ENCODE peak calls at places on chromosomes 7 and 10, in seven cellular contexts. One of them, this sample, is unnamed.

GRCh38 chr10:94005050-94005449 is 11.3 kb downstream of the PLCE1 start:
- DNase-seq in cardiac muscle cell: no peak
- DNase-seq in IMR-90: peak; percentile 81
- DNase-seq in A549: no peak
- DNase-seq in pancreas: no peak
- DNase-seq in fibroblast of mammary gland: peak; percentile 41
- DNase-seq in right atrium auricular region: no peak
- DNase-seq in this sample: no peak

GRCh38 chr10:31146496-31147219 is 115.0 kb upstream of the ZNF438 start:
- DNase-seq in A549: peak; percentile 59
- DNase-seq in fibroblast of mammary gland: peak; percentile 84
- DNase-seq in pancreas: peak; percentile 21
- DNase-seq in cardiac muscle cell: peak; percentile 46
- DNase-seq in IMR-90: peak; percentile 86
- DNase-seq in right atrium auricular region: peak; percentile 57
- DNase-seq in this sample: peak; percentile 73

GRCh38 chr10:132610071-132610701 is 72.6 kb downstream of the INPP5A start:
- DNase-seq in right atrium auricular region: no peak
- DNase-seq in A549: no peak
- DNase-seq in pancreas: no peak
- DNase-seq in IMR-90: no peak
- DNase-seq in fibroblast of mammary gland: no peak
- DNase-seq in cardiac muscle cell: no peak
- DNase-seq in this sample: no peak

GRCh38 chr7:44382459-44383300 is 57.3 kb upstream of the CAMK2B start:
- DNase-seq in IMR-90: peak; percentile 43
- DNase-seq in cardiac muscle cell: peak; percentile 19
- DNase-seq in fibroblast of mammary gland: peak; percentile 44
- DNase-seq in A549: no peak
- DNase-seq in pancreas: no peak
- DNase-seq in right atrium auricular region: peak; percentile 58
- DNase-seq in this sample: no peak

GRCh38 chr10:74432841-74433594 is 282.0 kb downstream of the ADK start:
- DNase-seq in fibroblast of mammary gland: peak; percentile 27
- DNase-seq in right atrium auricular region: no peak
- DNase-seq in pancreas: no peak
- DNase-seq in IMR-90: peak; percentile 70
- DNase-seq in cardiac muscle cell: peak; percentile 25
- DNase-seq in A549: peak; percentile 18
- DNase-seq in this sample: no peak

GRCh38 chr10:80522756-80523363 is 14.8 kb upstream of the SH2D4B start:
- DNase-seq in IMR-90: no peak
- DNase-seq in right atrium auricular region: no peak
- DNase-seq in pancreas: no peak
- DNase-seq in A549: no peak
- DNase-seq in fibroblast of mammary gland: no peak
- DNase-seq in cardiac muscle cell: no peak
- DNase-seq in this sample: no peak

GRCh38 chr7:81143856-81144255 is 225.0 kb upstream of the SEMA3C start:
- DNase-seq in fibroblast of mammary gland: no peak
- DNase-seq in cardiac muscle cell: no peak
- DNase-seq in A549: no peak
- DNase-seq in pancreas: no peak
- DNase-seq in IMR-90: no peak
- DNase-seq in right atrium auricular region: no peak
- DNase-seq in this sample: no peak

GRCh38 chr10:103067951-103068350 is 125.1 kb downstream of the NT5C2 start:
- DNase-seq in pancreas: no peak
- DNase-seq in fibroblast of mammary gland: peak; percentile 56
- DNase-seq in A549: peak; percentile 28
- DNase-seq in right atrium auricular region: no peak
- DNase-seq in cardiac muscle cell: no peak
- DNase-seq in IMR-90: peak; percentile 52
- DNase-seq in this sample: no peak

GRCh38 chr10:54622017-54622416 is 179.0 kb downstream of the PCDH15 start:
- DNase-seq in cardiac muscle cell: no peak
- DNase-seq in pancreas: no peak
- DNase-seq in IMR-90: no peak
- DNase-seq in fibroblast of mammary gland: no peak
- DNase-seq in right atrium auricular region: no peak
- DNase-seq in A549: no peak
- DNase-seq in this sample: no peak

GRCh38 chr7:129212596-129212995 is 12.2 kb upstream of the AHCYL2 start:
- DNase-seq in cardiac muscle cell: no peak
- DNase-seq in fibroblast of mammary gland: no peak
- DNase-seq in A549: no peak
- DNase-seq in right atrium auricular region: no peak
- DNase-seq in IMR-90: no peak
- DNase-seq in pancreas: no peak
- DNase-seq in this sample: no peak

GRCh38 chr10:7084255-7085005 is 326.4 kb downstream of the SFMBT2 start:
- DNase-seq in pancreas: no peak
- DNase-seq in fibroblast of mammary gland: no peak
- DNase-seq in A549: no peak
- DNase-seq in IMR-90: peak; percentile 33
- DNase-seq in cardiac muscle cell: peak; percentile 33
- DNase-seq in right atrium auricular region: no peak
- DNase-seq in this sample: no peak

GRCh38 chr7:832292-832967 is at the start of gene SUN1:
- DNase-seq in fibroblast of mammary gland: peak; percentile 86
- DNase-seq in pancreas: no peak
- DNase-seq in cardiac muscle cell: peak; percentile 49
- DNase-seq in IMR-90: peak; percentile 88
- DNase-seq in right atrium auricular region: no peak
- DNase-seq in A549: peak; percentile 71
- DNase-seq in this sample: peak; percentile 86

GRCh38 chr10:61825617-61826016 is 75.9 kb upstream of the ARID5B start:
- DNase-seq in fibroblast of mammary gland: no peak
- DNase-seq in IMR-90: no peak
- DNase-seq in pancreas: no peak
- DNase-seq in A549: peak; percentile 7
- DNase-seq in right atrium auricular region: no peak
- DNase-seq in cardiac muscle cell: no peak
- DNase-seq in this sample: no peak

GRCh38 chr10:116636976-116637375 is 16.2 kb downstream of the PNLIPRP2 start:
- DNase-seq in pancreas: no peak
- DNase-seq in right atrium auricular region: no peak
- DNase-seq in A549: no peak
- DNase-seq in IMR-90: no peak
- DNase-seq in cardiac muscle cell: no peak
- DNase-seq in fibroblast of mammary gland: no peak
- DNase-seq in this sample: no peak

GRCh38 chr7:97013025-97013424 is 7.7 kb downstream of the DLX6 start:
- DNase-seq in A549: no peak
- DNase-seq in IMR-90: no peak
- DNase-seq in pancreas: no peak
- DNase-seq in fibroblast of mammary gland: no peak
- DNase-seq in cardiac muscle cell: no peak
- DNase-seq in right atrium auricular region: no peak
- DNase-seq in this sample: no peak

GRCh38 chr10:88156341-88156740 is 292.9 kb downstream of the PTEN start:
- DNase-seq in right atrium auricular region: no peak
- DNase-seq in cardiac muscle cell: no peak
- DNase-seq in IMR-90: peak; percentile 92
- DNase-seq in A549: no peak
- DNase-seq in fibroblast of mammary gland: peak; percentile 91
- DNase-seq in pancreas: no peak
- DNase-seq in this sample: peak; percentile 74

GRCh38 chr7:130393799-130394411 is 13.6 kb downstream of the CPA1 start:
- DNase-seq in fibroblast of mammary gland: no peak
- DNase-seq in IMR-90: no peak
- DNase-seq in pancreas: no peak
- DNase-seq in cardiac muscle cell: no peak
- DNase-seq in A549: no peak
- DNase-seq in right atrium auricular region: peak; percentile 28
- DNase-seq in this sample: no peak

GRCh38 chr7:2476298-2476697 is at the start of gene GRIFIN:
- DNase-seq in pancreas: no peak
- DNase-seq in A549: no peak
- DNase-seq in cardiac muscle cell: no peak
- DNase-seq in fibroblast of mammary gland: no peak
- DNase-seq in IMR-90: no peak
- DNase-seq in right atrium auricular region: no peak
- DNase-seq in this sample: no peak

GRCh38 chr7:21550821-21551531 is 8.1 kb downstream of the DNAH11 start:
- DNase-seq in right atrium auricular region: no peak
- DNase-seq in fibroblast of mammary gland: no peak
- DNase-seq in pancreas: no peak
- DNase-seq in A549: peak; percentile 16
- DNase-seq in IMR-90: no peak
- DNase-seq in cardiac muscle cell: no peak
- DNase-seq in this sample: no peak

DNA sequence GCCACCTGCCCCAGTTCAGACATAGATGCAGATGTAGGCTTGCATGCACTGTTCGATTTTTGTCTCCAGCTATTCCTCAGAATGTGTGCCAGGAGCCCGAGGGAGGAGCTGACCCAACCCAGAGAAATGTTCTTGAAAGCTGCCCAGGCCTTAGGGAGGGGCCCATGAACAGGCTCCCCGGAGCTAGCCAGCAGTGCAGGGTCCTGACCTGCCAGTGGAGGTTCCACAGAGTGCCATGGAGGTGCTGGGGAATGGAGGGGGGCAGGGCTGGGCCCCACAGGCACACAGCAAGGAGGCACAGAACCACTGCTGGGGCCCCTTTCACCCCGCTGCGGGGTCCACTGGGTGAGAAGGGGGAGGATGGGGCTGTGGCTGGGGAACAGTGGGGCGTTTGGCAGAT is 29.6 kb upstream of the SFRP5 start:
- DNase-seq in fibroblast of mammary gland: no peak
- DNase-seq in cardiac muscle cell: no peak
- DNase-seq in pancreas: no peak
- DNase-seq in right atrium auricular region: no peak
- DNase-seq in A549: no peak
- DNase-seq in IMR-90: no peak
- DNase-seq in this sample: no peak
- TF ChIP-seq CTCF in fibroblast of mammary gland: no peak
- TF ChIP-seq CTCF in cardiac muscle cell: no peak
- TF ChIP-seq CTCF in pancreas: no peak
- TF ChIP-seq CTCF in right atrium auricular region: no peak
- TF ChIP-seq CTCF in A549: no peak
- TF ChIP-seq CTCF in IMR-90: no peak
- TF ChIP-seq CTCF in this sample: no peak

DNA sequence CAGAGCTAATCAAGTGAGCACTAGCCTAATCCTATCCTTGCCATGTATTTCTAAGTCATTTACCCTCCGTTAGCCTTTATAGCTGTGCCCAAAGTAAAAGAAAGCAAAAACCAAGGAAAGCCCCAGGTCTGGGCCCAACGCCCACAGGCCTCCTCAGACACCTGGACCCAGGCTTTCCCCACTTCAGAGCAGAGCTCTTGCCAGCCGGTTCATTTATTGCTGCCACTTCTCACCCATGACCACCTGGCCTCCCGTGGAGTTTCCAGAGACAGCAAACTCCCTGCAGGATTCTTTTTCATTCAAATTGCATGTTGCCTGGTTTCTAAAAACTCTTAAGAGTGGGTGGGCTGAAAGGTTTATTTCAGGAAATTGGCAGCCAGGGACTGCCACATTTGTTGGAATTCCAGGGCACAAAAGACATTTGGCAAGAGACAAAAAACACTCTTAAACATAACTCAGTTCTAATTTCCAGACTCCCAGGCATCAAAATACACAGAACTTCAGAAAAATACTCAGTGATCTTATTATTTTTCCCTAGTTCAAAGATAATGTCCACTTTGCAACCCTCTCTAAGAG is 4.7 kb downstream of the VOPP1 start:
- DNase-seq in A549: no peak
- DNase-seq in IMR-90: no peak
- DNase-seq in fibroblast of mammary gland: no peak
- DNase-seq in right atrium auricular region: no peak
- DNase-seq in pancreas: no peak
- DNase-seq in cardiac muscle cell: no peak
- DNase-seq in this sample: no peak
- H3K4me3 ChIP-seq in A549: no peak overlapping the region
- H3K4me3 ChIP-seq in IMR-90: no peak overlapping the region
- H3K4me3 ChIP-seq in fibroblast of mammary gland: no peak overlapping the region
- H3K4me3 ChIP-seq in right atrium auricular region: no peak overlapping the region
- H3K4me3 ChIP-seq in pancreas: no peak overlapping the region
- H3K4me3 ChIP-seq in cardiac muscle cell: no peak overlapping the region
- H3K4me3 ChIP-seq in this sample: no peak overlapping the region

GRCh38 chr7:114930829-114931655 is 9.1 kb downstream of the MDFIC start:
- DNase-seq in A549: no peak
- DNase-seq in right atrium auricular region: no peak
- DNase-seq in IMR-90: peak; percentile 62
- DNase-seq in cardiac muscle cell: no peak
- DNase-seq in fibroblast of mammary gland: peak; percentile 79
- DNase-seq in pancreas: no peak
- DNase-seq in this sample: peak; percentile 53
- TF ChIP-seq CTCF in A549: no peak
- TF ChIP-seq CTCF in right atrium auricular region: no peak
- TF ChIP-seq CTCF in IMR-90: no peak
- TF ChIP-seq CTCF in cardiac muscle cell: no peak
- TF ChIP-seq CTCF in fibroblast of mammary gland: no peak
- TF ChIP-seq CTCF in pancreas: no peak
- TF ChIP-seq CTCF in this sample: no peak

DNA sequence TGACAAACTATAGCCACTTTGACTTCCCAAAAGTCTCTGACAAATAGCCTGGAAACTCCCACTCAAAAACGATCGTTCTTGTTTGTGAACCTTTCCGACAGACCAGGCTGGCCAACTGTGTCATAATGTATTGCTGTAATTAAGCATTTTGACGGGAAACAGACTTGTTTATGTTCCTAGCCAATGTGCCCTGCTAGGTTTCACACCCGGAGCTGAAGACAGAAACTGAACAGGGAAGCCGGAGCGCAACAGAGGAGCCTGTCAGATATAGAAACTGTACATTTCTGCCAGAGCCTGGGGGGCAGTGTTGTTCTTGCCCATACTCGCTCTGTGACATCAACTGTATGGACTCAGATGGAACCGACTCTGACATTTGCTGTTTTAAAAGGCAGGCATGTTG is 55.3 kb upstream of the C7orf33 start:
- DNase-seq in IMR-90: no peak
- DNase-seq in pancreas: no peak
- DNase-seq in A549: peak; percentile 11
- DNase-seq in right atrium auricular region: no peak
- DNase-seq in fibroblast of mammary gland: peak; percentile 7
- DNase-seq in cardiac muscle cell: peak; percentile 29
- DNase-seq in this sample: no peak
- H3K4me3 ChIP-seq in IMR-90: no peak overlapping the region
- H3K4me3 ChIP-seq in pancreas: no peak overlapping the region
- H3K4me3 ChIP-seq in A549: no peak overlapping the region
- H3K4me3 ChIP-seq in right atrium auricular region: no peak overlapping the region
- H3K4me3 ChIP-seq in fibroblast of mammary gland: no peak overlapping the region
- H3K4me3 ChIP-seq in cardiac muscle cell: no peak overlapping the region
- H3K4me3 ChIP-seq in this sample: no peak overlapping the region

DNA sequence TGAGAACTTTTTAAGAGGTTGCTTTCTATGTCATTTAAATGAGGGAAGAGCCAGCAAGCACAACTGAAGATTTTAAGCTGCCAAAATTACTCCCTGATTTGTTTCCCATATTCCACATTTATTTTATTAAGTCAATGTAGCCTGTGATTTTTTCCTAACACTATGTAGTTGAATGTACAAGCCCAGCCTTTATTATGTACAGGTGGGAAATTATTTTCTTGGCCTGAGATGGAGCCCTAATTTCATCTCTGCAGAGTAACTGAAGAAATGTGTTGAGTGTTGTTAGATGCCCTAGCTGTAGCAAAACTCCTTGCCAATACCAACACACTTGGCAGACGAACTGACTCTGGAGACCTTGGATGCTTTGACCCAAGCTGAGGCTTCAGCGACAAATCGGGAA is 83.2 kb upstream of the MINDY3 start:
- DNase-seq in pancreas: no peak
- DNase-seq in right atrium auricular region: no peak
- DNase-seq in A549: no peak
- DNase-seq in cardiac muscle cell: no peak
- DNase-seq in fibroblast of mammary gland: no peak
- DNase-seq in IMR-90: no peak
- DNase-seq in this sample: no peak
- TF ChIP-seq CTCF in pancreas: no peak
- TF ChIP-seq CTCF in right atrium auricular region: no peak
- TF ChIP-seq CTCF in A549: no peak
- TF ChIP-seq CTCF in cardiac muscle cell: no peak
- TF ChIP-seq CTCF in fibroblast of mammary gland: no peak
- TF ChIP-seq CTCF in IMR-90: no peak
- TF ChIP-seq CTCF in this sample: no peak

This sample was measured in brain microvascular endothelial cell.